ENCODE peak calls at places on chromosomes 16 and 17, in five cellular contexts. One of them, this sample, is unnamed.

GRCh38 chr17:72393553-72393952 is 272.7 kb downstream of the SOX9 start:
- DNase-seq in Peyer's patch: no peak
- DNase-seq in IMR-90: peak; percentile 95
- DNase-seq in colonic mucosa: no peak
- DNase-seq in GM12865: no peak
- DNase-seq in this sample: peak; percentile 62

GRCh38 chr16:68351991-68352431 is 41.2 kb downstream of the PRMT7 start:
- DNase-seq in GM12865: no peak
- DNase-seq in colonic mucosa: peak; percentile 89
- DNase-seq in IMR-90: no peak
- DNase-seq in Peyer's patch: peak; percentile 83
- DNase-seq in this sample: no peak

GRCh38 chr17:50117202-50118040 is 12.5 kb downstream of the SAMD14 start:
- DNase-seq in colonic mucosa: peak; percentile 49
- DNase-seq in IMR-90: peak; percentile 35
- DNase-seq in GM12865: peak; percentile 66
- DNase-seq in Peyer's patch: peak; percentile 75
- DNase-seq in this sample: peak; percentile 50

GRCh38 chr17:13513039-13513405 is 88.7 kb downstream of the HS3ST3A1 start:
- DNase-seq in IMR-90: peak; percentile 27
- DNase-seq in colonic mucosa: no peak
- DNase-seq in GM12865: no peak
- DNase-seq in Peyer's patch: no peak
- DNase-seq in this sample: peak; percentile 54

GRCh38 chr16:78005881-78006280 is 16.5 kb upstream of the CLEC3A start:
- DNase-seq in GM12865: peak; percentile 21
- DNase-seq in Peyer's patch: no peak
- DNase-seq in colonic mucosa: no peak
- DNase-seq in IMR-90: no peak
- DNase-seq in this sample: no peak

GRCh38 chr16:11875721-11876120 is 24.4 kb upstream of the RSL1D1 start:
- DNase-seq in colonic mucosa: no peak
- DNase-seq in GM12865: no peak
- DNase-seq in IMR-90: no peak
- DNase-seq in Peyer's patch: no peak
- DNase-seq in this sample: no peak

GRCh38 chr17:45172541-45173286 is 11.0 kb downstream of the HEXIM2 start:
- DNase-seq in Peyer's patch: peak; percentile 77
- DNase-seq in IMR-90: peak; percentile 72
- DNase-seq in colonic mucosa: peak; percentile 80
- DNase-seq in GM12865: peak; percentile 57
- DNase-seq in this sample: peak; percentile 49

GRCh38 chr16:68893710-68894705 is 50.7 kb downstream of the TANGO6 start:
- DNase-seq in colonic mucosa: no peak
- DNase-seq in Peyer's patch: no peak
- DNase-seq in IMR-90: peak; percentile 37
- DNase-seq in GM12865: peak; percentile 7
- DNase-seq in this sample: peak; percentile 27

GRCh38 chr17:28726396-28726911 is 421 bp upstream of the TLCD1 start:
- DNase-seq in GM12865: peak; percentile 80
- DNase-seq in Peyer's patch: peak; percentile 89
- DNase-seq in colonic mucosa: peak; percentile 85
- DNase-seq in IMR-90: peak; percentile 39
- DNase-seq in this sample: peak; percentile 47

GRCh38 chr17:7553356-7553755 is 4.5 kb downstream of the TNFSF12 start:
- DNase-seq in Peyer's patch: no peak
- DNase-seq in colonic mucosa: no peak
- DNase-seq in GM12865: no peak
- DNase-seq in IMR-90: no peak
- DNase-seq in this sample: no peak

GRCh38 chr16:76278976-76279375 is 1.8 kb downstream of the CNTNAP4 start:
- DNase-seq in IMR-90: no peak
- DNase-seq in colonic mucosa: no peak
- DNase-seq in GM12865: peak; percentile 53
- DNase-seq in Peyer's patch: no peak
- DNase-seq in this sample: peak; percentile 63
- TF ChIP-seq CTCF in IMR-90: no peak
- TF ChIP-seq CTCF in colonic mucosa: no peak
- TF ChIP-seq CTCF in GM12865: peak; percentile 36
- TF ChIP-seq CTCF in Peyer's patch: no peak
- TF ChIP-seq CTCF in this sample: peak; percentile 39

GRCh38 chr16:50025544-50025931 is 513 bp downstream of the CNEP1R1 start:
- DNase-seq in Peyer's patch: peak; percentile 48
- DNase-seq in colonic mucosa: peak; percentile 36
- DNase-seq in IMR-90: no peak
- DNase-seq in GM12865: peak; percentile 23
- DNase-seq in this sample: peak; percentile 14

GRCh38 chr16:50021509-50021908 is 3.5 kb upstream of the CNEP1R1 start:
- DNase-seq in Peyer's patch: no peak
- DNase-seq in colonic mucosa: no peak
- DNase-seq in IMR-90: no peak
- DNase-seq in GM12865: peak; percentile 34
- DNase-seq in this sample: no peak

GRCh38 chr16:50024684-50025543 is at the start of gene CNEP1R1:
- DNase-seq in IMR-90: peak; percentile 95
- DNase-seq in Peyer's patch: peak; percentile 96
- DNase-seq in GM12865: peak; percentile 98
- DNase-seq in colonic mucosa: peak; percentile 96
- DNase-seq in this sample: peak; percentile 97

GRCh38 chr16:50023626-50024025 is 1.4 kb upstream of the CNEP1R1 start:
- DNase-seq in colonic mucosa: no peak
- DNase-seq in IMR-90: no peak
- DNase-seq in GM12865: no peak
- DNase-seq in Peyer's patch: no peak
- DNase-seq in this sample: no peak

DNA sequence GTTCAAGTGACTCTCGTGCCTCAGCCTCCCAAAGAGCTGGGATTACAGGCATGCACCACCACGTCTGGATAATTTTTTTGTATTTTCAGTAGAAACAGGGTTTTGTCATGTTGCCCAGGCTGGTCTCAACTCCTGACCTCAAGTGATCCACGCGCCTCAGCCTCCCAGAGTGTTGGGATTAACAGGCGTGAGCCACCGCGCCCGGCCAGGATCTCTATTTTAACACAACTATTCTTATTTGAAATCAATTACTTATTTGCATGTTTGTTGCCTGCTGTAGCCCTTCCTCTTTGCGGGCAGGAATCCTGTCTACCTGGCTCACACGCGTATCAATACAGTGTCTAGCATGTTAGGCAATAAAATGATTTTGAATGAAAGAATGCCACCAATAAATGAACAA is 818 bp upstream of the CNEP1R1 start:
- DNase-seq in Peyer's patch: no peak
- DNase-seq in GM12865: no peak
- DNase-seq in colonic mucosa: no peak
- DNase-seq in IMR-90: no peak
- DNase-seq in this sample: no peak
- H3K4me3 ChIP-seq in Peyer's patch: no peak overlapping the region
- H3K4me3 ChIP-seq in GM12865: no peak overlapping the region
- H3K4me3 ChIP-seq in colonic mucosa: no peak overlapping the region
- H3K4me3 ChIP-seq in IMR-90: no peak overlapping the region
- H3K4me3 ChIP-seq in this sample: no peak overlapping the region

GRCh38 chr17:876272-876671 is 94.1 kb downstream of the MRM3 start:
- DNase-seq in colonic mucosa: no peak
- DNase-seq in IMR-90: no peak
- DNase-seq in GM12865: peak; percentile 16
- DNase-seq in Peyer's patch: no peak
- DNase-seq in this sample: no peak
- TF ChIP-seq CTCF in colonic mucosa: no peak
- TF ChIP-seq CTCF in IMR-90: no peak
- TF ChIP-seq CTCF in GM12865: no peak
- TF ChIP-seq CTCF in Peyer's patch: no peak
- TF ChIP-seq CTCF in this sample: no peak

GRCh38 chr17:41738801-41739112 is 4.3 kb upstream of the HAP1 start:
- DNase-seq in colonic mucosa: no peak
- DNase-seq in IMR-90: no peak
- DNase-seq in GM12865: no peak
- DNase-seq in Peyer's patch: no peak
- DNase-seq in this sample: no peak
- H3K4me3 ChIP-seq in colonic mucosa: no peak overlapping the region
- H3K4me3 ChIP-seq in IMR-90: no peak overlapping the region
- H3K4me3 ChIP-seq in GM12865: no peak overlapping the region
- H3K4me3 ChIP-seq in Peyer's patch: no peak overlapping the region
- H3K4me3 ChIP-seq in this sample: no peak overlapping the region

DNA sequence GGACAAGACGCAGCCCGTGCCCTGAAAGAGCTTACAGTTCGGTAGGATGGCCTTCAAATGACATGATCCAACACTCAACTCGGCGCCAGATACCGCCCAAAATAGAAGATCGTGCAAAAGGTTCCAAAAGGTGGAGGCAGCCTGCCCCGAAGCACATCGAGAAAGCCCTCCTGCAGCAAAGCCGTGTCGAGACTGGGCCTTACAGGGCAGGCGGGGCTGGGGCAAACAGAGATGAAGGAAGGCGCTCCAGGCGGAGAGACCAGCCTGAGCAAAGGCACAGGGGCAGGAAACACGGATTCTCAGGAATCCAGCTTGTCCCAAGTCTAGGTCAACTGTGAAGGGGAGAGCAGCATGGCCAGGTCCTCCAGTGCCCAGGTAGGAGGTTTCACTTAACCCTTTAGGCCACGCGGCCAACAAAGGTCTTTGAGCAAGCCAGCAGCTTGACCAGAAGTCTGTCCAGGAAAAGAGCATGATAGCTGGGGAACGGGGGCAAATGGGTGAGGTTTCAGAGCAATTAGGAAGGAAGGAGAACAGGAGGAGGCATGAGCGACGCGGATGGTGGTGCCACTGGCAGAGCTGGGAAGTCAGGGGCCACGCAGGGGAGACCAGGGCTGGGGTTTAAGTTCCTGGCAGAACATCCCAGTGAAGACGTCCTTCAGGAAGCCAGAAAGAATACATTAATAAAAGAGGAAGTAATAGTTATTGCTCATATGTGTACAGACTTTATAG is 21.2 kb upstream of the EIF1 start:
- DNase-seq in GM12865: no peak
- DNase-seq in Peyer's patch: no peak
- DNase-seq in IMR-90: no peak
- DNase-seq in colonic mucosa: peak; percentile 25
- DNase-seq in this sample: no peak
- TF ChIP-seq CTCF in GM12865: no peak
- TF ChIP-seq CTCF in Peyer's patch: no peak
- TF ChIP-seq CTCF in IMR-90: no peak
- TF ChIP-seq CTCF in colonic mucosa: no peak
- TF ChIP-seq CTCF in this sample: no peak

DNA sequence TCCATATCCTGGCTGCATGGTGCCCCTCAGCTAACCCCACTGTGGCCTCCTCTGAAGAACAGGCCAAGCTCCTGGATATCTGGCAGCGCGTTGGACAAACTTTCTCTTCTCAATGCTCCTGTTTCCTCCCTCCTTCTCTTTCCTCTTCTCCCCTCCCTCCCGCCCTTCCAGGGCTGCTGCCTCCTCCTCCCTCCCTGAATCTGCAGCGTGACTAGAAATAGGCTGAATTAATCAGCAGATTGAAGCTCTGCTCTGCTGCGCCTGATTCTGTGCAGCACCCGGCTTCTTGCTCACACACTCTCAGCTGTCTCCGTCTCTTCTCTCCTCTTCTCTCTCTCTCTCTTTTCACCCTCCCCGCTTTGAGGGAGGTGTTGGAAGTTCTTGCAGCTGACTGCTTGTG is 19.8 kb downstream of the TMEM94 start:
- DNase-seq in Peyer's patch: no peak
- DNase-seq in IMR-90: peak; percentile 39
- DNase-seq in colonic mucosa: no peak
- DNase-seq in GM12865: no peak
- DNase-seq in this sample: peak; percentile 42
- H3K4me3 ChIP-seq in Peyer's patch: no peak overlapping the region
- H3K4me3 ChIP-seq in IMR-90: no peak overlapping the region
- H3K4me3 ChIP-seq in colonic mucosa: no peak overlapping the region
- H3K4me3 ChIP-seq in GM12865: no peak overlapping the region
- H3K4me3 ChIP-seq in this sample: no peak overlapping the region

GRCh38 chr16:86833136-86833535 is 254.8 kb downstream of the FOXL1 start:
- DNase-seq in Peyer's patch: no peak
- DNase-seq in IMR-90: peak; percentile 15
- DNase-seq in GM12865: no peak
- DNase-seq in colonic mucosa: no peak
- DNase-seq in this sample: peak; percentile 55

GRCh38 chr16:86836503-86837125 is 258.3 kb downstream of the FOXL1 start:
- DNase-seq in IMR-90: peak; percentile 93
- DNase-seq in GM12865: no peak
- DNase-seq in colonic mucosa: no peak
- DNase-seq in Peyer's patch: no peak
- DNase-seq in this sample: peak; percentile 93

GRCh38 chr16:86835981-86836380 is 257.6 kb downstream of the FOXL1 start:
- DNase-seq in GM12865: no peak
- DNase-seq in IMR-90: no peak
- DNase-seq in Peyer's patch: no peak
- DNase-seq in colonic mucosa: no peak
- DNase-seq in this sample: no peak

GRCh38 chr16:86831366-86831765 is 253.0 kb downstream of the FOXL1 start:
- DNase-seq in Peyer's patch: no peak
- DNase-seq in IMR-90: no peak
- DNase-seq in colonic mucosa: no peak
- DNase-seq in GM12865: no peak
- DNase-seq in this sample: no peak

GRCh38 chr16:86834451-86835035 is 256.2 kb downstream of the FOXL1 start:
- DNase-seq in colonic mucosa: no peak
- DNase-seq in IMR-90: peak; percentile 88
- DNase-seq in Peyer's patch: no peak
- DNase-seq in GM12865: no peak
- DNase-seq in this sample: peak; percentile 25
- TF ChIP-seq CTCF in colonic mucosa: no peak
- TF ChIP-seq CTCF in IMR-90: peak; percentile 57
- TF ChIP-seq CTCF in Peyer's patch: no peak
- TF ChIP-seq CTCF in GM12865: no peak
- TF ChIP-seq CTCF in this sample: peak; percentile 11

This sample was measured in fibroblast of the aortic adventitia.